ENCODE peak calls at places on chromosomes 6 and 20, in ten cellular contexts. One of them, this sample, is unnamed.

GRCh38 chr20:44033873-44034272 is 119.2 kb downstream of the TOX2 start:
- DNase-seq in OCI-LY7: no peak
- DNase-seq in neural progenitor cell: no peak
- DNase-seq in tibial nerve: no peak
- DNase-seq in heart right ventricle: no peak
- DNase-seq in AG04450: no peak
- DNase-seq in PC-3: no peak
- DNase-seq in foreskin fibroblast: no peak
- DNase-seq in spleen: peak; percentile 32
- DNase-seq in H9: no peak
- DNase-seq in this sample: peak; percentile 66

GRCh38 chr20:19600042-19600441 is 158.0 kb upstream of the RIN2 start:
- DNase-seq in OCI-LY7: no peak
- DNase-seq in neural progenitor cell: no peak
- DNase-seq in tibial nerve: no peak
- DNase-seq in heart right ventricle: no peak
- DNase-seq in AG04450: no peak
- DNase-seq in PC-3: no peak
- DNase-seq in foreskin fibroblast: no peak
- DNase-seq in spleen: no peak
- DNase-seq in H9: peak; percentile 38
- DNase-seq in this sample: no peak

GRCh38 chr6:125267806-125268523 is 33.8 kb downstream of the HDDC2 start:
- DNase-seq in OCI-LY7: no peak
- DNase-seq in neural progenitor cell: no peak
- DNase-seq in tibial nerve: no peak
- DNase-seq in heart right ventricle: no peak
- DNase-seq in AG04450: no peak
- DNase-seq in PC-3: peak; percentile 4
- DNase-seq in foreskin fibroblast: no peak
- DNase-seq in spleen: no peak
- DNase-seq in H9: no peak
- DNase-seq in this sample: no peak

GRCh38 chr6:146913842-146914562 is 290.2 kb upstream of the STXBP5 start:
- DNase-seq in OCI-LY7: no peak
- DNase-seq in neural progenitor cell: peak; percentile 65
- DNase-seq in tibial nerve: peak; percentile 16
- DNase-seq in heart right ventricle: peak; percentile 39
- DNase-seq in AG04450: peak; percentile 97
- DNase-seq in PC-3: peak; percentile 93
- DNase-seq in foreskin fibroblast: peak; percentile 99
- DNase-seq in spleen: peak; percentile 80
- DNase-seq in H9: peak; percentile 89
- DNase-seq in this sample: peak; percentile 91

GRCh38 chr6:49913656-49914055 is 47.3 kb upstream of the CRISP1 start:
- DNase-seq in OCI-LY7: no peak
- DNase-seq in neural progenitor cell: no peak
- DNase-seq in tibial nerve: no peak
- DNase-seq in heart right ventricle: no peak
- DNase-seq in AG04450: no peak
- DNase-seq in PC-3: peak; percentile 13
- DNase-seq in foreskin fibroblast: no peak
- DNase-seq in spleen: no peak
- DNase-seq in H9: peak; percentile 46
- DNase-seq in this sample: no peak

GRCh38 chr6:21003780-21004541 is 469.7 kb downstream of the CDKAL1 start:
- DNase-seq in OCI-LY7: peak; percentile 27
- DNase-seq in neural progenitor cell: no peak
- DNase-seq in tibial nerve: no peak
- DNase-seq in heart right ventricle: no peak
- DNase-seq in AG04450: peak; percentile 62
- DNase-seq in PC-3: peak; percentile 93
- DNase-seq in foreskin fibroblast: peak; percentile 50
- DNase-seq in spleen: no peak
- DNase-seq in H9: no peak
- DNase-seq in this sample: no peak

GRCh38 chr20:58839474-58839874 is 11.2 kb downstream of the GNAS-AS1 start:
- DNase-seq in OCI-LY7: peak; percentile 37
- DNase-seq in neural progenitor cell: peak; percentile 77
- DNase-seq in tibial nerve: no peak
- DNase-seq in heart right ventricle: peak; percentile 43
- DNase-seq in AG04450: no peak
- DNase-seq in PC-3: peak; percentile 71
- DNase-seq in foreskin fibroblast: no peak
- DNase-seq in spleen: peak; percentile 77
- DNase-seq in H9: peak; percentile 76
- DNase-seq in this sample: peak; percentile 84

GRCh38 chr20:47445291-47445690 is 56.4 kb upstream of the NCOA3 start:
- DNase-seq in OCI-LY7: no peak
- DNase-seq in neural progenitor cell: no peak
- DNase-seq in tibial nerve: no peak
- DNase-seq in heart right ventricle: no peak
- DNase-seq in AG04450: no peak
- DNase-seq in PC-3: no peak
- DNase-seq in foreskin fibroblast: no peak
- DNase-seq in spleen: no peak
- DNase-seq in H9: no peak
- DNase-seq in this sample: no peak

GRCh38 chr20:19506021-19506420 is 252.0 kb upstream of the RIN2 start:
- DNase-seq in OCI-LY7: no peak
- DNase-seq in neural progenitor cell: no peak
- DNase-seq in tibial nerve: no peak
- DNase-seq in heart right ventricle: no peak
- DNase-seq in AG04450: no peak
- DNase-seq in PC-3: no peak
- DNase-seq in foreskin fibroblast: no peak
- DNase-seq in spleen: no peak
- DNase-seq in H9: no peak
- DNase-seq in this sample: no peak

GRCh38 chr6:16278750-16279149 is 40.4 kb downstream of the GMPR start:
- DNase-seq in OCI-LY7: no peak
- DNase-seq in neural progenitor cell: no peak
- DNase-seq in tibial nerve: no peak
- DNase-seq in heart right ventricle: no peak
- DNase-seq in AG04450: no peak
- DNase-seq in PC-3: no peak
- DNase-seq in foreskin fibroblast: no peak
- DNase-seq in spleen: peak; percentile 68
- DNase-seq in H9: no peak
- DNase-seq in this sample: no peak

GRCh38 chr6:37357860-37358259 is 4.1 kb downstream of the RNF8 start:
- DNase-seq in OCI-LY7: no peak
- DNase-seq in neural progenitor cell: no peak
- DNase-seq in tibial nerve: no peak
- DNase-seq in heart right ventricle: no peak
- DNase-seq in AG04450: no peak
- DNase-seq in PC-3: no peak
- DNase-seq in foreskin fibroblast: no peak
- DNase-seq in spleen: no peak
- DNase-seq in H9: no peak
- DNase-seq in this sample: no peak

DNA sequence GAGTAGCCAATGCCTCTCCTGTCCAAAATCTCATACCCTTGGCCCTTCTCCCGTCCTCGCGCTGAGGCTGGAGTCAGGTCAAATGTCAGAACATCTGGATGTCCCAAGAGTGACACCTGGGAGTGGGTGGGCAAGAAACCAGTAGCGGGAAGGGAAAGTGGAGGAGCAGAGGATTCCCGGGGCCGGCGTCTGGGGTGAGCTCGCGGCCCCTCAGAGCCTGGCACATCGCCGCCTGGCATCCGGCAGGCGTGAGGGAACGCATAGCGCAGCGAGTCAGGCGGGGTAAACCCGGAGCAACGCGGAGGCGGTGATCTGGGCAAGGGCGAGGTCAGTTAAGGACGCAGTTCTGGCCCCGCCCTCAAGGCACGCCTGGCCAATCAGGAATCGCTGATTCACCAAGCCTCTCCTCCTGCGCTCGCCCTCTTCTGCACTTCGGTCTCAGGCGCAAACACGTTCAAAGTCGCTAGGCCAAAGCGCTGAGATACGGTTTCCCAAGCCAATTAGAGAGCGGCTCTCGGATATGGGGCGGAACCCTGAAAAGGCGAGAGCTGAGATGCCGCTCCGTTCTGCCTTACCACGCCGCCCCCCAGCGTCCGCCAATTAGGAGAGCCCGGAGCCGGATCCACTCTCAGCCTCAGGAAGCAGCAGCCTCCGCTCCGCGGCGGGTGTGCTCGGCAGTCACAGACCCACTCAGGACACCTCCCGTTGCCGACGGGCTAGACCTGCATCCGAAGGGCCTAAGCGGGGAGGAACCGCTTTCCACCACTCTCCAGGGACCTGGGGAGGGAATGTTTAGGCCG is 22.5 kb downstream of the VPS52 start:
- DNase-seq in OCI-LY7: peak; percentile 99
- DNase-seq in neural progenitor cell: peak; percentile 98
- DNase-seq in tibial nerve: peak; percentile 94
- DNase-seq in heart right ventricle: peak; percentile 97
- DNase-seq in AG04450: peak; percentile 98
- DNase-seq in PC-3: peak; percentile 98
- DNase-seq in foreskin fibroblast: peak; percentile 100
- DNase-seq in spleen: peak; percentile 98
- DNase-seq in H9: peak; percentile 99
- DNase-seq in this sample: peak; percentile 98
- TF ChIP-seq CTCF in OCI-LY7: no peak
- TF ChIP-seq CTCF in neural progenitor cell: no peak
- TF ChIP-seq CTCF in tibial nerve: peak; percentile 45
- TF ChIP-seq CTCF in heart right ventricle: no peak
- TF ChIP-seq CTCF in AG04450: peak; percentile 26
- TF ChIP-seq CTCF in PC-3: peak; percentile 15
- TF ChIP-seq CTCF in foreskin fibroblast: no peak
- TF ChIP-seq CTCF in spleen: peak; percentile 27
- TF ChIP-seq CTCF in H9: no peak
- TF ChIP-seq CTCF in this sample: no peak

DNA sequence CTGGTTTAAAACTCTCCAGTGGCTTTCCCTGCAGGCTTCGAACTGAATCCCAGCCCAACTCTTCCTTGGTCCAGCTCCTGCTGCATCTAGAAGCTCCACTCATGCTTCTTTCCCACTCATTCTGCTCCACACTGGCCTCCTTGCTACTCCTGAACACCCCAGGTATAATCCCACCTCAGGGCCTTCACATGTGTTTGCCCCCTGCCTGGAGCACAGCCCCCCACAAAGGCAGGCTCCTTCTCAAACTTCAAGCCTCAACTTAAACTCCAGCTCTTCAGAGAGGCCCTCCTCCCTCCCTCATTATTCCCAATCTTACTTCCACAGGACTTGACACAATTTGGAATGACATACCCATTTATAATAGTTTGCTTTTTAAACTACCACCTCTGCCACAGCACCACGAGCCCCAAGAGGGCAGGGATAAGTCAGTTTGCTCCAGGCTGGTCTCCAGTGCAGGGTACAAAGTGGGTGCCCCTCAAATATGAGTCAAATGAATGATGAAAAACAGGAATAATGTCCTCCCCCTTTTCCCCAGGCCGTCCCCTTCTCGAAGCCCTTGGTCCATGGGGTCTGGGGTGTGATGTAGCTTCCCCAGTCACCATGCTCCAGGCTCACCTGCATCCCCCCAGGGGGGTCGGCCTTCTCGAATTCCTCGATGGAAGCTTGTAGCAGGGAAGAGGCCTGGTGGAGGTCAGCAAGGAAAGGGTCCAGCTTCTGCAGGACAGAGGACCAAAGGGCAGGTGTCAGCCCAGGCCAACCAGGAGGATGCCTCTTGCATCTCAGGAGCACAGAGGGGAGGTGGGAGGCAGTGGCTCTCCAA is 37.4 kb downstream of the KIAA1755 start:
- DNase-seq in OCI-LY7: no peak
- DNase-seq in neural progenitor cell: no peak
- DNase-seq in tibial nerve: no peak
- DNase-seq in heart right ventricle: no peak
- DNase-seq in AG04450: no peak
- DNase-seq in PC-3: no peak
- DNase-seq in foreskin fibroblast: no peak
- DNase-seq in spleen: peak; percentile 60
- DNase-seq in H9: no peak
- DNase-seq in this sample: peak; percentile 81
- TF ChIP-seq CTCF in OCI-LY7: peak; percentile 55
- TF ChIP-seq CTCF in neural progenitor cell: no peak
- TF ChIP-seq CTCF in tibial nerve: no peak
- TF ChIP-seq CTCF in heart right ventricle: peak; percentile 12
- TF ChIP-seq CTCF in AG04450: no peak
- TF ChIP-seq CTCF in PC-3: no peak
- TF ChIP-seq CTCF in foreskin fibroblast: no peak
- TF ChIP-seq CTCF in spleen: peak; percentile 47
- TF ChIP-seq CTCF in H9: no peak
- TF ChIP-seq CTCF in this sample: peak; percentile 83

GRCh38 chr20:51335329-51335841 is 207.1 kb downstream of the NFATC2 start:
- DNase-seq in OCI-LY7: no peak
- DNase-seq in neural progenitor cell: no peak
- DNase-seq in tibial nerve: no peak
- DNase-seq in heart right ventricle: no peak
- DNase-seq in AG04450: peak; percentile 98
- DNase-seq in PC-3: peak; percentile 98
- DNase-seq in foreskin fibroblast: peak; percentile 98
- DNase-seq in spleen: no peak
- DNase-seq in H9: no peak
- DNase-seq in this sample: peak; percentile 98
- TF ChIP-seq CTCF in OCI-LY7: no peak
- TF ChIP-seq CTCF in neural progenitor cell: no peak
- TF ChIP-seq CTCF in tibial nerve: no peak
- TF ChIP-seq CTCF in heart right ventricle: no peak
- TF ChIP-seq CTCF in AG04450: peak; percentile 19
- TF ChIP-seq CTCF in PC-3: peak; percentile 60
- TF ChIP-seq CTCF in foreskin fibroblast: no peak
- TF ChIP-seq CTCF in spleen: no peak
- TF ChIP-seq CTCF in H9: no peak
- TF ChIP-seq CTCF in this sample: peak; percentile 57

GRCh38 chr6:6722195-6722594 is 133.7 kb downstream of the LY86 start:
- DNase-seq in OCI-LY7: no peak
- DNase-seq in neural progenitor cell: no peak
- DNase-seq in tibial nerve: no peak
- DNase-seq in heart right ventricle: no peak
- DNase-seq in AG04450: no peak
- DNase-seq in PC-3: no peak
- DNase-seq in foreskin fibroblast: no peak
- DNase-seq in spleen: no peak
- DNase-seq in H9: no peak
- DNase-seq in this sample: no peak
- TF ChIP-seq CTCF in OCI-LY7: no peak
- TF ChIP-seq CTCF in neural progenitor cell: no peak
- TF ChIP-seq CTCF in tibial nerve: no peak
- TF ChIP-seq CTCF in heart right ventricle: no peak
- TF ChIP-seq CTCF in AG04450: no peak
- TF ChIP-seq CTCF in PC-3: no peak
- TF ChIP-seq CTCF in foreskin fibroblast: no peak
- TF ChIP-seq CTCF in spleen: no peak
- TF ChIP-seq CTCF in H9: no peak
- TF ChIP-seq CTCF in this sample: no peak

GRCh38 chr6:152595507-152595906 is 41.7 kb downstream of the SYNE1 start:
- DNase-seq in OCI-LY7: peak; percentile 8
- DNase-seq in neural progenitor cell: peak; percentile 6
- DNase-seq in tibial nerve: no peak
- DNase-seq in heart right ventricle: no peak
- DNase-seq in AG04450: no peak
- DNase-seq in PC-3: peak; percentile 23
- DNase-seq in foreskin fibroblast: no peak
- DNase-seq in spleen: no peak
- DNase-seq in H9: no peak
- DNase-seq in this sample: no peak
- TF ChIP-seq CTCF in OCI-LY7: peak; percentile 71
- TF ChIP-seq CTCF in neural progenitor cell: peak; percentile 56
- TF ChIP-seq CTCF in tibial nerve: peak; percentile 25
- TF ChIP-seq CTCF in heart right ventricle: peak; percentile 26
- TF ChIP-seq CTCF in AG04450: peak; percentile 66
- TF ChIP-seq CTCF in PC-3: peak; percentile 59
- TF ChIP-seq CTCF in foreskin fibroblast: peak; percentile 53
- TF ChIP-seq CTCF in spleen: no peak
- TF ChIP-seq CTCF in H9: peak; percentile 66
- TF ChIP-seq CTCF in this sample: peak; percentile 52